ENCODE peak calls at places on chromosomes 16 and 17, in five cellular contexts. N is neural progenitor cell, S is GM23248, R is PC-9, M is SK-N-SH. P is an unnamed sample.

GRCh38 chr17:4229627-4230026 is 34.2 kb downstream of the ANKFY1 start:
- DNase-seq in N (no peak), S (peak; percentile 96), R (no peak), M (no peak), P (peak; percentile 19)

GRCh38 chr16:83633285-83633684 is 174.5 kb upstream of the HSBP1 start:
- DNase-seq in S (no peak), R (no peak), M (no peak), N (no peak), P (no peak)

GRCh38 chr17:77478281-77478680 is 337.5 kb downstream of the SEC14L1 start:
- DNase-seq in S (no peak), R (no peak), M (no peak), N (no peak), P (no peak)

GRCh38 chr17:76704799-76705198 is 6.0 kb downstream of the MXRA7 start:
- DNase-seq in M (no peak), R (no peak), S (no peak), N (no peak), P (no peak)

GRCh38 chr17:29591737-29592624 is 951 bp upstream of the ANKRD13B start:
- DNase-seq in S (peak; percentile 84), M (peak; percentile 96), R (peak; percentile 94), N (peak; percentile 96), P (peak; percentile 95)

GRCh38 chr17:61556224-61557188 is 34.5 kb downstream of the NACA2 start:
- DNase-seq in M (peak; percentile 65), S (no peak), N (no peak), R (peak; percentile 27), P (no peak)

GRCh38 chr17:63354251-63354650 is 91.9 kb downstream of the CYB561 start:
- DNase-seq in N (no peak), S (no peak), M (no peak), R (no peak), P (no peak)

GRCh38 chr16:66382966-66383299 is 16.4 kb downstream of the CDH5 start:
- DNase-seq in M (no peak), R (peak; percentile 53), S (peak; percentile 58), N (no peak), P (peak; percentile 52)

GRCh38 chr17:800446-801242 is 18.5 kb downstream of the MRM3 start:
- DNase-seq in N (no peak), S (no peak), R (no peak), M (no peak), P (no peak)

GRCh38 chr16:2852003-2852730 is 5.8 kb downstream of the PRSS22 start:
- DNase-seq in M (peak; percentile 34), N (no peak), R (no peak), S (no peak), P (no peak)

GRCh38 chr17:39104046-39104445 is 47.4 kb downstream of the PLXDC1 start:
- DNase-seq in N (no peak), S (peak; percentile 7), M (no peak), R (no peak), P (peak; percentile 60)

GRCh38 chr16:49643429-49644142 is 212.3 kb downstream of the ZNF423 start:
- DNase-seq in N (no peak), S (peak; percentile 81), M (no peak), R (no peak), P (no peak)

GRCh38 chr16:75745823-75746222 is 19.5 kb upstream of the CPHXL start:
- DNase-seq in R (no peak), N (no peak), S (no peak), M (no peak), P (no peak)

GRCh38 chr17:5078106-5079028 is at the start of gene ZFP3:
- DNase-seq in M (peak; percentile 95), N (peak; percentile 3), S (peak; percentile 82), R (peak; percentile 87), P (peak; percentile 19)

GRCh38 chr16:70615933-70616332 is 30.4 kb upstream of the IL34 start:
- DNase-seq in M (no peak), N (no peak), S (no peak), R (no peak), P (no peak)

GRCh38 chr16:12798846-12799245 is 4.8 kb downstream of the CPPED1 start:
- DNase-seq in M (no peak), N (no peak), S (no peak), R (no peak), P (no peak)

GRCh38 chr17:77240976-77241375 is 100.2 kb downstream of the SEC14L1 start:
- DNase-seq in R (no peak), M (no peak), S (no peak), N (no peak), P (no peak)

GRCh38 chr16:5059386-5060072 is 6.2 kb downstream of the C16orf89 start:
- DNase-seq in R (no peak), N (no peak), M (no peak), S (no peak), P (no peak)

GRCh38 chr17:37781451-37781850 is 36.6 kb upstream of the HNF1B start:
- DNase-seq in S (no peak), R (no peak), N (no peak), M (no peak), P (no peak)

GRCh38 chr17:27276653-27277156 is 17.2 kb upstream of the WSB1 start:
- DNase-seq in N (peak; percentile 81), R (no peak), S (no peak), M (peak; percentile 15), P (peak; percentile 49)

GRCh38 chr16:354971-355441 is 2.5 kb upstream of the AXIN1 start:
- DNase-seq in M (no peak), R (no peak), S (no peak), N (no peak), P (no peak)

GRCh38 chr17:32461853-32462617 is 17.7 kb downstream of the PSMD11 start:
- DNase-seq in S (peak; percentile 80), N (peak; percentile 73), M (peak; percentile 52), R (peak; percentile 41), P (peak; percentile 72)

GRCh38 chr16:75402821-75403475 is 30.4 kb downstream of the CFDP1 start:
- DNase-seq in R (peak; percentile 8), S (peak; percentile 75), M (peak; percentile 50), N (peak; percentile 16), P (peak; percentile 47)

GRCh38 chr17:76480676-76481075 is 13.3 kb downstream of the AANAT start:
- DNase-seq in N (peak; percentile 45), S (no peak), R (no peak), M (no peak), P (no peak)

GRCh38 chr16:52537463-52537862 is 9.5 kb downstream of the TOX3 start:
- DNase-seq in S (no peak), M (no peak), N (no peak), R (no peak), P (peak; percentile 29)

GRCh38 chr17:42525221-42525620 is 10.8 kb upstream of the NAGLU start:
- DNase-seq in S (peak; percentile 74), N (no peak), M (no peak), R (no peak), P (no peak)

GRCh38 chr16:81583893-81584705 is 139.5 kb downstream of the CMIP start:
- DNase-seq in R (no peak), N (no peak), M (no peak), S (peak; percentile 92), P (no peak)

GRCh38 chr16:82808036-82808435 is 181.3 kb downstream of the CDH13 start:
- DNase-seq in S (no peak), R (no peak), M (no peak), N (no peak), P (no peak)

GRCh38 chr17:81243333-81243664 is 4.2 kb downstream of the NDUFAF8 start:
- DNase-seq in M (no peak), S (no peak), R (no peak), N (no peak), P (no peak)

GRCh38 chr17:39671651-39672521 is 3.6 kb downstream of the PNMT start:
- DNase-seq in N (peak; percentile 79), S (peak; percentile 57), M (peak; percentile 86), R (no peak), P (peak; percentile 70)

DNA sequence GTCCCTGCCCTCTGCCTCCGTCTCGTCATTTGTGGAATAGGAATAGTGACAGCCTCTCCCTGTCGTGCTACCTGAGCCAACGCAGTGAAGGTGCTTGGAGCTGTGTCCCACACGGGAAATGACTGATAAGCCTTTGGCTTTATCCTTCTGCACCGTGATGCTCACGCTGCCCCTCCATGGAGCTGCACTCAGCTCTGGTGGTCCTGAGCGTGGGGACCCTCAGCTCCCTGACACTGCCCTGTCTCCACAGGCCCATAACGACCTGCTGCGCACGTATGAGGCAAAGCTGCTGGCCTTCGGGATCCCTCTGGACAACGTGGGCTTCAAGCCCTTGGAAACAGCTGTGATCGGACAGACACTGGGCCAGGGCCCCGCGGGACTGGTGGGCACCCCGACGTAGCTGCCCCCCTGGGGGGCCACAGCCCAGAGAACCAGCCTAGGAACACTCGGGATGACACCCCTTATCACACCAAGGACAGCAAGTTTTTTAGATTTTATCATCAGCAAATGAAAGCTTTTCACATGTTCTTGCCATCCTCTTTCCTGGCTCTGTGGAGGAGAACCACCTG is 23.8 kb upstream of the DBNDD1 start:
- DNase-seq in S (no peak), R (no peak), M (no peak), N (no peak), P (no peak)
- H3K27ac ChIP-seq in S (no peak overlapping the region), R (no peak overlapping the region), M (no peak overlapping the region), N (no peak overlapping the region), P (peak overlapping the region; percentile 84)

GRCh38 chr17:9090641-9091096 is 69.4 kb downstream of the NTN1 start:
- DNase-seq in S (peak; percentile 6), R (no peak), N (no peak), M (no peak), P (no peak)
- H2AFZ ChIP-seq in S (no peak overlapping the region), R (no peak overlapping the region), N (no peak overlapping the region), M (no peak overlapping the region), P (no peak overlapping the region)

DNA sequence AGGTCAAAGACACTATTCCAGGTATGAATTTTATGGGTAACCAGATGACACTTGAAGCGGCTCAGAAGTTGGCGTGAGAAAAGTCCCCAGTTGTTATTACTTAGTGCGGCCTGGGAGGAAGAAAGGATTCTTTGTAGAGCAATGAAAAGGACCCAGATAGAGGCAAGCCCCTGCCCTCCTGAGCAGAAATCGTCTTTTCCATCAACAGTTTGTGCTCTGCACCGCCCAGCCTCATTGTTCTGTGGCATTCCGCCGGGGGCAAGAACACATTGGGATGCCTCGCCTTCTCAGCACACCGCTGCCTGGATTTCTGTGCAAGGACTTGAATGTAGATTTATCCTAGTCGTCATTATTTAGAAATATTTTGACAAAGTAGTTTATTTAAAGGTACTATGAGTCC is 32.7 kb upstream of the CRHR1 start:
- DNase-seq in M (no peak), N (peak; percentile 45), R (no peak), S (no peak), P (no peak)
- H3K4me1 ChIP-seq in M (no peaks in the 10 kb centered on the region), N (peaks cover 11% of the 10 kb centered on the region), R (no peaks in the 10 kb centered on the region), S (no peaks in the 10 kb centered on the region), P (no peaks in the 10 kb centered on the region)

DNA sequence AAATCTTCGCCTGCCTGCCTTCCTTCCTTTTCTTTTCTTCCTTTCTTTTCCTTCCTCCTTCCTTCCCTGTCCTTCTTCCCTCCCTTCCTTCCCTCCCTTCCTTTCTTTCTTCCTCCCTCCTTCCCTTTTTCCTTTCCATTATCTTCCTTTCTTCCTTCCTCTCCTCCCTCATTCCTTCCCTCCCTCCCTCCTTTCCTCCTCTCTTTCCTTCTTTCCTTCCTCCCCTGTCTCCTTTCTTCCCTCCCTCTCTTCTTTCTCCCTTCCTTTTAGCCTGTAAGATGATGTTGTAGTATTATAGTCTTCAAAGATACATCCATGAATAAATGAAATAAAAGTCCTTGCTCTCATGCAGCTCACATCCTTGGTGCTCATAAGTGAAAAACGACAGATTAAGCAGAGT is 539.3 kb downstream of the RBFOX1 start:
- DNase-seq in M (no peak), R (no peak), N (no peak), S (no peak), P (no peak)
- H3K27ac ChIP-seq in M (no peak overlapping the region), R (no peak overlapping the region), N (no peak overlapping the region), S (no peak overlapping the region), P (no peak overlapping the region)

P was measured in hepatocyte.